ENCODE peak calls at places on chromosomes 2 and 18, in four cellular contexts. One of them, this sample, is unnamed.

GRCh38 chr2:167987558-167987957 is 259.8 kb downstream of the STK39 start:
- ATAC-seq in HCT116: no peak
- ATAC-seq in gastroesophageal sphincter: no peak
- ATAC-seq in natural killer cell treated with Interleukin-12 subunit alpha and Interleukin-12 subunit beta and Interleukin-15 and Interleukin-18, amount 100 ng/mL, for 72 hours: no peak
- ATAC-seq in this sample: no peak

GRCh38 chr2:174681099-174681982 is 82.9 kb downstream of the CHRNA1 start:
- ATAC-seq in natural killer cell treated with Interleukin-12 subunit alpha and Interleukin-12 subunit beta and Interleukin-15 and Interleukin-18, amount 100 ng/mL, for 72 hours: no peak
- ATAC-seq in gastroesophageal sphincter: no peak
- ATAC-seq in HCT116: no peak
- ATAC-seq in this sample: peak

GRCh38 chr2:154527962-154528361 is 170.5 kb upstream of the KCNJ3 start:
- ATAC-seq in HCT116: no peak
- ATAC-seq in natural killer cell treated with Interleukin-12 subunit alpha and Interleukin-12 subunit beta and Interleukin-15 and Interleukin-18, amount 100 ng/mL, for 72 hours: no peak
- ATAC-seq in gastroesophageal sphincter: no peak
- ATAC-seq in this sample: no peak

GRCh38 chr2:152647417-152648010 is 69.7 kb downstream of the PRPF40A start:
- ATAC-seq in HCT116: no peak
- ATAC-seq in gastroesophageal sphincter: no peak
- ATAC-seq in natural killer cell treated with Interleukin-12 subunit alpha and Interleukin-12 subunit beta and Interleukin-15 and Interleukin-18, amount 100 ng/mL, for 72 hours: no peak
- ATAC-seq in this sample: peak

GRCh38 chr2:221075203-221075602 is 496.9 kb downstream of the EPHA4 start:
- ATAC-seq in natural killer cell treated with Interleukin-12 subunit alpha and Interleukin-12 subunit beta and Interleukin-15 and Interleukin-18, amount 100 ng/mL, for 72 hours: no peak
- ATAC-seq in gastroesophageal sphincter: no peak
- ATAC-seq in HCT116: no peak
- ATAC-seq in this sample: no peak

GRCh38 chr2:42216712-42217111 is 47.6 kb downstream of the EML4 start:
- ATAC-seq in HCT116: no peak
- ATAC-seq in natural killer cell treated with Interleukin-12 subunit alpha and Interleukin-12 subunit beta and Interleukin-15 and Interleukin-18, amount 100 ng/mL, for 72 hours: no peak
- ATAC-seq in gastroesophageal sphincter: peak
- ATAC-seq in this sample: no peak

GRCh38 chr2:120503793-120504571 is 158.0 kb downstream of the INHBB start:
- ATAC-seq in gastroesophageal sphincter: no peak
- ATAC-seq in HCT116: no peak
- ATAC-seq in natural killer cell treated with Interleukin-12 subunit alpha and Interleukin-12 subunit beta and Interleukin-15 and Interleukin-18, amount 100 ng/mL, for 72 hours: no peak
- ATAC-seq in this sample: no peak

GRCh38 chr2:26382534-26382933 is 19.2 kb upstream of the DRC1 start:
- ATAC-seq in gastroesophageal sphincter: no peak
- ATAC-seq in HCT116: no peak
- ATAC-seq in natural killer cell treated with Interleukin-12 subunit alpha and Interleukin-12 subunit beta and Interleukin-15 and Interleukin-18, amount 100 ng/mL, for 72 hours: no peak
- ATAC-seq in this sample: no peak

GRCh38 chr2:105179469-105180372 is 61.8 kb upstream of the GPR45 start:
- ATAC-seq in natural killer cell treated with Interleukin-12 subunit alpha and Interleukin-12 subunit beta and Interleukin-15 and Interleukin-18, amount 100 ng/mL, for 72 hours: no peak
- ATAC-seq in gastroesophageal sphincter: no peak
- ATAC-seq in HCT116: peak
- ATAC-seq in this sample: peak

GRCh38 chr2:33458248-33458819 is 18.1 kb upstream of the RASGRP3 start:
- ATAC-seq in HCT116: no peak
- ATAC-seq in natural killer cell treated with Interleukin-12 subunit alpha and Interleukin-12 subunit beta and Interleukin-15 and Interleukin-18, amount 100 ng/mL, for 72 hours: no peak
- ATAC-seq in gastroesophageal sphincter: peak
- ATAC-seq in this sample: no peak

GRCh38 chr2:170238776-170239175 is 60.8 kb downstream of the MYO3B start:
- ATAC-seq in HCT116: peak
- ATAC-seq in gastroesophageal sphincter: no peak
- ATAC-seq in natural killer cell treated with Interleukin-12 subunit alpha and Interleukin-12 subunit beta and Interleukin-15 and Interleukin-18, amount 100 ng/mL, for 72 hours: no peak
- ATAC-seq in this sample: no peak

GRCh38 chr2:112004246-112004645 is 50.8 kb upstream of the TMEM87B start:
- ATAC-seq in gastroesophageal sphincter: peak
- ATAC-seq in HCT116: no peak
- ATAC-seq in natural killer cell treated with Interleukin-12 subunit alpha and Interleukin-12 subunit beta and Interleukin-15 and Interleukin-18, amount 100 ng/mL, for 72 hours: no peak
- ATAC-seq in this sample: no peak

GRCh38 chr2:228516019-228516418 is 334.5 kb upstream of the SPHKAP start:
- ATAC-seq in natural killer cell treated with Interleukin-12 subunit alpha and Interleukin-12 subunit beta and Interleukin-15 and Interleukin-18, amount 100 ng/mL, for 72 hours: no peak
- ATAC-seq in gastroesophageal sphincter: no peak
- ATAC-seq in HCT116: no peak
- ATAC-seq in this sample: no peak

GRCh38 chr18:9886005-9886348 is 204 bp downstream of the TXNDC2 start:
- ATAC-seq in HCT116: no peak
- ATAC-seq in natural killer cell treated with Interleukin-12 subunit alpha and Interleukin-12 subunit beta and Interleukin-15 and Interleukin-18, amount 100 ng/mL, for 72 hours: no peak
- ATAC-seq in gastroesophageal sphincter: no peak
- ATAC-seq in this sample: no peak

GRCh38 chr2:212328712-212329496 is 209.7 kb downstream of the ERBB4 start:
- ATAC-seq in gastroesophageal sphincter: no peak
- ATAC-seq in natural killer cell treated with Interleukin-12 subunit alpha and Interleukin-12 subunit beta and Interleukin-15 and Interleukin-18, amount 100 ng/mL, for 72 hours: no peak
- ATAC-seq in HCT116: no peak
- ATAC-seq in this sample: no peak

GRCh38 chr2:73759904-73760303 is 20.0 kb downstream of the DUSP11 start:
- ATAC-seq in gastroesophageal sphincter: no peak
- ATAC-seq in natural killer cell treated with Interleukin-12 subunit alpha and Interleukin-12 subunit beta and Interleukin-15 and Interleukin-18, amount 100 ng/mL, for 72 hours: no peak
- ATAC-seq in HCT116: no peak
- ATAC-seq in this sample: no peak

GRCh38 chr2:215384710-215385109 is 51.2 kb downstream of the FN1 start:
- ATAC-seq in HCT116: no peak
- ATAC-seq in gastroesophageal sphincter: no peak
- ATAC-seq in natural killer cell treated with Interleukin-12 subunit alpha and Interleukin-12 subunit beta and Interleukin-15 and Interleukin-18, amount 100 ng/mL, for 72 hours: no peak
- ATAC-seq in this sample: no peak

GRCh38 chr2:198054299-198054698 is 249.9 kb downstream of the PLCL1 start:
- ATAC-seq in HCT116: peak
- ATAC-seq in gastroesophageal sphincter: peak
- ATAC-seq in natural killer cell treated with Interleukin-12 subunit alpha and Interleukin-12 subunit beta and Interleukin-15 and Interleukin-18, amount 100 ng/mL, for 72 hours: no peak
- ATAC-seq in this sample: peak

GRCh38 chr18:76379226-76380126 is 115.6 kb downstream of the ZNF516 start:
- ATAC-seq in gastroesophageal sphincter: no peak
- ATAC-seq in natural killer cell treated with Interleukin-12 subunit alpha and Interleukin-12 subunit beta and Interleukin-15 and Interleukin-18, amount 100 ng/mL, for 72 hours: no peak
- ATAC-seq in HCT116: no peak
- ATAC-seq in this sample: no peak

GRCh38 chr2:222398446-222398885 is 25.9 kb upstream of the SGPP2 start:
- ATAC-seq in gastroesophageal sphincter: no peak
- ATAC-seq in HCT116: no peak
- ATAC-seq in natural killer cell treated with Interleukin-12 subunit alpha and Interleukin-12 subunit beta and Interleukin-15 and Interleukin-18, amount 100 ng/mL, for 72 hours: no peak
- ATAC-seq in this sample: no peak

GRCh38 chr18:48184118-48184517 is 225.1 kb downstream of the ZBTB7C start:
- ATAC-seq in natural killer cell treated with Interleukin-12 subunit alpha and Interleukin-12 subunit beta and Interleukin-15 and Interleukin-18, amount 100 ng/mL, for 72 hours: no peak
- ATAC-seq in HCT116: no peak
- ATAC-seq in gastroesophageal sphincter: peak
- ATAC-seq in this sample: no peak

GRCh38 chr18:74901347-74902169 is 303.9 kb downstream of the ZNF407 start:
- ATAC-seq in HCT116: no peak
- ATAC-seq in natural killer cell treated with Interleukin-12 subunit alpha and Interleukin-12 subunit beta and Interleukin-15 and Interleukin-18, amount 100 ng/mL, for 72 hours: peak
- ATAC-seq in gastroesophageal sphincter: no peak
- ATAC-seq in this sample: no peak

GRCh38 chr2:121513597-121514333 is 16.9 kb upstream of the RNU4ATAC start:
- ATAC-seq in HCT116: no peak
- ATAC-seq in natural killer cell treated with Interleukin-12 subunit alpha and Interleukin-12 subunit beta and Interleukin-15 and Interleukin-18, amount 100 ng/mL, for 72 hours: no peak
- ATAC-seq in gastroesophageal sphincter: no peak
- ATAC-seq in this sample: no peak

GRCh38 chr18:62999921-63000320 is 284.6 kb downstream of the PHLPP1 start:
- ATAC-seq in gastroesophageal sphincter: no peak
- ATAC-seq in natural killer cell treated with Interleukin-12 subunit alpha and Interleukin-12 subunit beta and Interleukin-15 and Interleukin-18, amount 100 ng/mL, for 72 hours: no peak
- ATAC-seq in HCT116: no peak
- ATAC-seq in this sample: no peak